ENCODE peak calls at places on chromosomes 5 and 9, in seven cellular contexts. V, K, Z, H, A, N and G are unnamed samples.
A peak's percentile ranks its signal among the peaks of the same experiment; 100 is the strongest.

GRCh38 chr5:38265546-38266179 is 7.3 kb downstream of the EGFLAM start:
- DNase-seq in V (peak; percentile 48), K (peak; percentile 46), Z (peak; percentile 78), H (peak; percentile 40), A (no peak), N (peak; percentile 86), G (peak; percentile 55)

GRCh38 chr5:55037816-55038379 is 13.8 kb downstream of the GZMK start:
- DNase-seq in V (no peak), K (no peak), Z (no peak), H (no peak), A (no peak), N (no peak), G (no peak)

GRCh38 chr5:94080390-94080789 is 339.0 kb upstream of the POU5F2 start:
- DNase-seq in V (no peak), K (no peak), Z (no peak), H (no peak), A (no peak), N (no peak), G (no peak)

GRCh38 chr5:168328804-168329203 is 37.4 kb downstream of the WWC1 start:
- DNase-seq in V (no peak), K (peak; percentile 89), Z (peak; percentile 41), H (peak; percentile 56), A (no peak), N (no peak), G (no peak)

GRCh38 chr9:136141716-136142415 is 23.2 kb upstream of the TMEM250 start:
- DNase-seq in V (no peak), K (no peak), Z (no peak), H (no peak), A (no peak), N (no peak), G (no peak)

GRCh38 chr9:108186996-108187395 is 668.8 kb downstream of the ACTL7B start:
- DNase-seq in V (peak; percentile 60), K (no peak), Z (no peak), H (peak; percentile 72), A (no peak), N (no peak), G (no peak)

GRCh38 chr5:151222769-151223446 is 984 bp downstream of the CCDC69 start:
- DNase-seq in V (peak; percentile 67), K (peak; percentile 13), Z (no peak), H (no peak), A (no peak), N (no peak), G (no peak)

GRCh38 chr5:159184858-159185381 is 24.4 kb downstream of the RNF145 start:
- DNase-seq in V (no peak), K (peak; percentile 65), Z (no peak), H (peak; percentile 93), A (no peak), N (no peak), G (no peak)

GRCh38 chr9:6459718-6460117 is 46.7 kb downstream of the UHRF2 start:
- DNase-seq in V (no peak), K (no peak), Z (no peak), H (no peak), A (no peak), N (no peak), G (no peak)

GRCh38 chr5:133611357-133612020 is 852 bp downstream of the FSTL4 start:
- DNase-seq in V (no peak), K (no peak), Z (no peak), H (no peak), A (no peak), N (peak; percentile 46), G (no peak)

GRCh38 chr5:117054808-117055398 is 480.3 kb upstream of the SEMA6A start:
- DNase-seq in V (no peak), K (no peak), Z (no peak), H (no peak), A (no peak), N (peak; percentile 17), G (no peak)

GRCh38 chr5:113269023-113269997 is 165.5 kb downstream of the TSSK1B start:
- DNase-seq in V (no peak), K (no peak), Z (no peak), H (no peak), A (no peak), N (peak; percentile 24), G (no peak)

GRCh38 chr5:132019857-132020555 is 8.5 kb upstream of the ACSL6 start:
- DNase-seq in V (no peak), K (no peak), Z (no peak), H (no peak), A (no peak), N (no peak), G (no peak)

GRCh38 chr9:124684140-124684539 is 87.0 kb downstream of the NR6A1 start:
- DNase-seq in V (no peak), K (no peak), Z (no peak), H (no peak), A (no peak), N (no peak), G (no peak)

GRCh38 chr5:73791389-73791788 is 165.4 kb downstream of the ARHGEF28 start:
- DNase-seq in V (no peak), K (no peak), Z (no peak), H (no peak), A (no peak), N (no peak), G (no peak)

GRCh38 chr9:99109522-99109921 is 4.6 kb downstream of the TGFBR1 start:
- DNase-seq in V (no peak), K (no peak), Z (no peak), H (peak; percentile 74), A (no peak), N (no peak), G (no peak)

GRCh38 chr9:109167716-109168115 is 667 bp upstream of the FRRS1L start:
- DNase-seq in V (no peak), K (no peak), Z (no peak), H (no peak), A (no peak), N (no peak), G (no peak)

GRCh38 chr9:135565141-135565628 is 3.6 kb downstream of the PAEP start:
- DNase-seq in V (no peak), K (no peak), Z (no peak), H (no peak), A (no peak), N (peak; percentile 65), G (no peak)

GRCh38 chr5:78654386-78654785 is 5.8 kb upstream of the LHFPL2 start:
- DNase-seq in V (no peak), K (no peak), Z (no peak), H (no peak), A (no peak), N (no peak), G (no peak)

GRCh38 chr9:31916591-31917223 is 467.7 kb upstream of the ACO1 start:
- DNase-seq in V (no peak), K (no peak), Z (no peak), H (no peak), A (no peak), N (no peak), G (no peak)
- TF ChIP-seq CTCF in V (no peak), K (no peak), Z (peak; percentile 45), H (no peak), A (no peak), N (peak; percentile 39), G (no peak)

GRCh38 chr5:75168026-75168750 is 68.5 kb downstream of the ANKRD31 start:
- DNase-seq in V (no peak), K (no peak), Z (no peak), H (no peak), A (no peak), N (peak; percentile 34), G (no peak)

DNA sequence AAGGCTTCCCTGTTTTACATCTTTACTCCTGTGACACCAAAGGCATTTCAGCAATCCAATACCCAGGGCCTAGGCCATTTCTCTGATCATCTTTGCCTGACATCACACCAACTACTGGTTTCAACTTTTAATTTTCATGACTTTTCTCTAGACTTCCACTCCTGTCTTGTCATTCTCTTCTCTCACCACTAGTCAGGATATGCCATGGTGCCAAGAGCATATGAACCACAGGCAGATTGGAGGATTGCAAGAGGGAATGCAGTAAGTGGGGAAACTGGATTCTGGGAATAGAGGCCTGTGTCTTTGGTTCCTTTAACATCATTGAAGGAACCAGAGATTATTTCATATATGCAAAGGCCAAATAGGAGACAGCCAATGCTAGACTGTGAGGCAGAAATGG is 69.3 kb downstream of the ANKRD31 start:
- DNase-seq in V (no peak), K (peak; percentile 33), Z (no peak), H (no peak), A (no peak), N (peak; percentile 10), G (no peak)
- TF ChIP-seq CTCF in V (no peak), K (no peak), Z (peak; percentile 38), H (peak; percentile 1), A (no peak), N (peak; percentile 17), G (no peak)

GRCh38 chr9:127954831-127955293 is 17.2 kb upstream of the DPM2 start:
- DNase-seq in V (no peak), K (no peak), Z (no peak), H (no peak), A (no peak), N (no peak), G (no peak)

GRCh38 chr9:127953768-127954505 is 16.3 kb upstream of the DPM2 start:
- DNase-seq in V (no peak), K (no peak), Z (no peak), H (no peak), A (no peak), N (no peak), G (no peak)

GRCh38 chr9:127958728-127959127 is 21.1 kb upstream of the DPM2 start:
- DNase-seq in V (no peak), K (no peak), Z (no peak), H (no peak), A (no peak), N (no peak), G (no peak)

GRCh38 chr9:127959841-127960409 is 20.9 kb downstream of the EEIG1 start:
- DNase-seq in V (no peak), K (no peak), Z (no peak), H (no peak), A (no peak), N (no peak), G (no peak)

GRCh38 chr9:127955294-127956015 is 17.8 kb upstream of the DPM2 start:
- DNase-seq in V (peak; percentile 62), K (peak; percentile 89), Z (no peak), H (peak; percentile 43), A (no peak), N (peak; percentile 83), G (no peak)
- TF ChIP-seq CTCF in V (peak; percentile 33), K (peak; percentile 15), Z (peak; percentile 41), H (no peak), A (no peak), N (peak; percentile 70), G (no peak)

GRCh38 chr5:7397005-7397546 is 1.1 kb downstream of the ADCY2 start:
- DNase-seq in V (no peak), K (no peak), Z (no peak), H (no peak), A (no peak), N (peak; percentile 42), G (no peak)
- TF ChIP-seq CTCF in V (no peak), K (no peak), Z (no peak), H (no peak), A (no peak), N (peak; percentile 40), G (no peak)

GRCh38 chr5:101534486-101535110 is 631.5 kb upstream of the ST8SIA4 start:
- DNase-seq in V (no peak), K (no peak), Z (no peak), H (peak; percentile 14), A (no peak), N (no peak), G (no peak)
- TF ChIP-seq CTCF in V (no peak), K (no peak), Z (no peak), H (no peak), A (no peak), N (no peak), G (no peak)